ENCODE peak calls at places on chromosomes 1 and 21, in six cellular contexts. M, D, F, B, I and Q are unnamed samples.

GRCh38 chr1:223512016-223512415 is 118.8 kb downstream of the CCDC185 start:
- DNase-seq in F (no peak), M (peak), B (no peak), I (no peak), D (no peak), Q (no peak)

GRCh38 chr1:227734858-227735780 is at the start of the genes JMJD4 and SNAP47:
- DNase-seq in I (peak), F (peak), B (peak), D (peak), M (peak), Q (peak)

GRCh38 chr1:181151378-181152326 is 63.2 kb downstream of the IER5 start:
- DNase-seq in D (peak), I (peak), F (no peak), B (no peak), M (no peak), Q (no peak)

GRCh38 chr1:234578087-234578486 is 31.9 kb downstream of the IRF2BP2 start:
- DNase-seq in D (no peak), M (no peak), B (no peak), I (no peak), F (no peak), Q (no peak)

GRCh38 chr1:26360051-26360806 is 6.3 kb upstream of the CRYBG2 start:
- DNase-seq in I (peak), B (no peak), F (peak), M (no peak), D (no peak), Q (no peak)

GRCh38 chr21:25857308-25858099 is 122.7 kb downstream of the GABPA start:
- DNase-seq in I (no peak), F (no peak), B (no peak), M (no peak), D (no peak), Q (no peak)

GRCh38 chr1:204280562-204280961 is 66.8 kb upstream of the GOLT1A start:
- DNase-seq in D (no peak), I (peak), F (no peak), B (no peak), M (no peak), Q (no peak)

GRCh38 chr1:14606632-14607031 is 8.1 kb downstream of the KAZN start:
- DNase-seq in B (no peak), D (no peak), M (peak), I (no peak), F (peak), Q (no peak)

GRCh38 chr1:231070758-231071443 is 30.8 kb upstream of the FAM89A start:
- DNase-seq in I (no peak), F (no peak), B (no peak), D (no peak), M (no peak), Q (no peak)
- H3K27ac ChIP-seq in I (no peak), F (no peak), B (no peak), D (no peak), M (no peak), Q (no peak)

GRCh38 chr1:90721210-90722194 is 4.4 kb upstream of the BARHL2 start:
- DNase-seq in I (peak), F (peak), B (peak), M (peak), D (peak), Q (peak)
- TF ChIP-seq EZH2phosphoT487 in I (no peak), F (no peak), B (no peak), M (no peak), D (no peak), Q (no peak)

GRCh38 chr1:87149166-87150065 is 179.3 kb upstream of the LMO4 start:
- DNase-seq in F (no peak), I (peak), B (no peak), D (peak), M (peak), Q (no peak)

GRCh38 chr1:87147851-87148250 is 180.8 kb upstream of the LMO4 start:
- DNase-seq in M (no peak), B (no peak), I (no peak), D (no peak), F (no peak), Q (no peak)

GRCh38 chr1:87148670-87149069 is 180.0 kb upstream of the LMO4 start:
- DNase-seq in B (no peak), D (no peak), M (no peak), F (no peak), I (no peak), Q (no peak)

GRCh38 chr1:87151500-87152421 is 176.9 kb upstream of the LMO4 start:
- DNase-seq in F (peak), I (no peak), B (no peak), D (no peak), M (no peak), Q (peak)

GRCh38 chr1:87150143-87150542 is 178.5 kb upstream of the LMO4 start:
- DNase-seq in D (no peak), M (no peak), F (no peak), B (no peak), I (peak), Q (no peak)
- H3K9ac ChIP-seq in D (no peak), M (no peak), F (no peak), B (no peak), I (no peak), Q (no peak)

DNA sequence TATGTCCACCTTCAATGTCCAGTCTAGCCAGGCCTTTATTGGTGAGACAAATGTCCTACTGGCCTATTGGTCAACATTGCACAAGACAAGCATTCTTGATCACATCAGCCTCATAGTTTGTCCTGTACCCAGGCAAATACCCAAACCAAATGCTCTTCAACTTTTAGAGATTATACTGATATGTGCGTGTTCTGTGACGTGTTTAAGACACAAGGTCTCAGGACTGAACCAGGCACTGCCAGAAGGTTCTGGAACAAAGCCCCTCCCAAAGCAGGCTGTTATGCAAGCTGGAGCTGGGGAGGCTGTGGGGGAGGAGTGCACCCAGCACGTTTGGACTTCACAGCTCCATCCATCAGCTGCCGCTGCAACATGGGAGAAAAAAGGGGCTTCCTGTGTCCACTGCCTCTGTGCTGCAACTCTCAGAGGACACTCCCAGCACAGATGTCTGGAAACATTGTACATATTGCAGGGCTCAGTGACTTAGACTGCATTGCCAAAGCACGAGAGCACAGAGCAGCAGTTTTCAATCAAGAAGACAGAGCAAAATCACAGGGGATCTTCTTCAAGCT is 45.9 kb downstream of the NID1 start:
- DNase-seq in I (no peak), F (no peak), M (no peak), D (peak), B (no peak), Q (no peak)
- H3K27ac ChIP-seq in I (no peak), F (no peak), M (no peak), D (peak), B (no peak), Q (no peak)

GRCh38 chr1:148373236-148373935 is 109.7 kb downstream of the PPIAL4G start:
- DNase-seq in D (no peak), M (no peak), I (no peak), F (no peak), B (no peak), Q (no peak)

GRCh38 chr1:148374101-148374500 is 109.0 kb downstream of the PPIAL4G start:
- DNase-seq in I (no peak), D (no peak), B (no peak), M (peak), F (no peak), Q (no peak)

GRCh38 chr1:148367596-148367995 is 115.5 kb downstream of the PPIAL4G start:
- DNase-seq in I (no peak), M (no peak), B (no peak), D (no peak), F (no peak), Q (no peak)

GRCh38 chr1:148372731-148373130 is 110.4 kb downstream of the PPIAL4G start:
- DNase-seq in F (no peak), M (peak), B (no peak), D (peak), I (no peak), Q (peak)
- TF ChIP-seq EZH2phosphoT487 in F (no peak), M (no peak), B (no peak), D (no peak), I (no peak), Q (no peak)

GRCh38 chr1:205294175-205294913 is 27.2 kb downstream of the NUAK2 start:
- DNase-seq in I (no peak), M (peak), F (peak), B (no peak), D (peak), Q (no peak)
- H3K9ac ChIP-seq in I (peak), M (peak), F (no peak), B (peak), D (peak), Q (no peak)

GRCh38 chr1:202034149-202034682 is 23.8 kb downstream of the ELF3 start:
- DNase-seq in I (no peak), M (no peak), F (no peak), B (no peak), D (no peak), Q (no peak)
- H3K27ac ChIP-seq in I (no peak), M (peak), F (no peak), B (peak), D (no peak), Q (peak)

GRCh38 chr1:996851-997727 is 2.8 kb downstream of the HES4 start:
- DNase-seq in B (no peak), D (no peak), M (no peak), I (peak), F (no peak), Q (no peak)
- TF ChIP-seq EZH2phosphoT487 in B (no peak), D (no peak), M (no peak), I (no peak), F (no peak), Q (no peak)

GRCh38 chr1:156497078-156497742 is 3.4 kb downstream of the MEF2D start:
- DNase-seq in D (peak), M (no peak), F (no peak), B (no peak), I (no peak), Q (no peak)
- H3K9ac ChIP-seq in D (peak), M (no peak), F (no peak), B (peak), I (no peak), Q (peak)